ENCODE peak calls at places on chromosomes 2 and 18, in seven cellular contexts. B is dorsolateral prefrontal cortex, M is HL-60, P is NB4, J is epithelial cell of esophagus, D is adipocyte, A is foreskin fibroblast. C is an unnamed sample.

GRCh38 chr2:88874063-88874657 is 182.7 kb downstream of the RPIA start:
- DNase-seq in B (peak), M (peak), P (peak), J (peak), D (peak), A (peak), C (no peak)

GRCh38 chr18:27865431-27865830 is 311.5 kb downstream of the CDH2 start:
- DNase-seq in B (no peak), M (no peak), P (no peak), J (no peak), D (no peak), A (no peak), C (no peak)

GRCh38 chr2:20157606-20157970 is 67.3 kb downstream of the SDC1 start:
- DNase-seq in B (no peak), M (no peak), P (no peak), J (no peak), D (peak), A (peak), C (no peak)

GRCh38 chr18:79309572-79310278 is 86.0 kb upstream of the NFATC1 start:
- DNase-seq in B (no peak), M (no peak), P (no peak), J (no peak), D (no peak), A (peak), C (no peak)

GRCh38 chr18:8661754-8662573 is 43.4 kb upstream of the MTCL1 start:
- DNase-seq in B (no peak), M (no peak), P (no peak), J (peak), D (no peak), A (peak), C (no peak)

GRCh38 chr2:13605266-13605665 is 888.5 kb downstream of the TRIB2 start:
- DNase-seq in B (no peak), M (no peak), P (no peak), J (no peak), D (peak), A (no peak), C (no peak)

GRCh38 chr2:127811397-127811860 is 458 bp upstream of the WDR33 start:
- DNase-seq in B (peak), M (peak), P (no peak), J (no peak), D (peak), A (no peak), C (no peak)

GRCh38 chr2:54918647-54919280 is 131.5 kb downstream of the RTN4 start:
- DNase-seq in B (no peak), M (no peak), P (no peak), J (no peak), D (no peak), A (no peak), C (no peak)

GRCh38 chr2:191968151-191968550 is 121.3 kb upstream of the CAVIN2 start:
- DNase-seq in B (no peak), M (no peak), P (no peak), J (no peak), D (no peak), A (no peak), C (no peak)

GRCh38 chr18:11366410-11366809 is 217.0 kb upstream of the PIEZO2 start:
- DNase-seq in B (no peak), M (no peak), P (no peak), J (no peak), D (peak), A (peak), C (peak)

GRCh38 chr18:8734496-8734895 is 29.1 kb downstream of the MTCL1 start:
- DNase-seq in B (no peak), M (no peak), P (no peak), J (peak), D (no peak), A (no peak), C (no peak)

GRCh38 chr2:233832869-233833812 is 21.2 kb downstream of the HJURP start:
- DNase-seq in B (no peak), M (no peak), P (peak), J (peak), D (peak), A (peak), C (no peak)

GRCh38 chr2:46351388-46352141 is 54.4 kb downstream of the EPAS1 start:
- DNase-seq in B (no peak), M (no peak), P (no peak), J (no peak), D (no peak), A (no peak), C (no peak)

GRCh38 chr2:7950035-7950612 is 731.7 kb upstream of the ID2 start:
- DNase-seq in B (no peak), M (no peak), P (no peak), J (no peak), D (peak), A (peak), C (no peak)

GRCh38 chr2:20615046-20615465 is 35.8 kb downstream of the HS1BP3 start:
- DNase-seq in B (no peak), M (no peak), P (no peak), J (no peak), D (no peak), A (no peak), C (no peak)

GRCh38 chr2:73986085-73986680 is 1.5 kb downstream of the TET3 start:
- DNase-seq in B (no peak), M (no peak), P (no peak), J (no peak), D (no peak), A (no peak), C (no peak)

GRCh38 chr2:144999040-144999875 is 479.3 kb upstream of the ZEB2 start:
- DNase-seq in B (no peak), M (no peak), P (no peak), J (no peak), D (peak), A (no peak), C (no peak)

DNA sequence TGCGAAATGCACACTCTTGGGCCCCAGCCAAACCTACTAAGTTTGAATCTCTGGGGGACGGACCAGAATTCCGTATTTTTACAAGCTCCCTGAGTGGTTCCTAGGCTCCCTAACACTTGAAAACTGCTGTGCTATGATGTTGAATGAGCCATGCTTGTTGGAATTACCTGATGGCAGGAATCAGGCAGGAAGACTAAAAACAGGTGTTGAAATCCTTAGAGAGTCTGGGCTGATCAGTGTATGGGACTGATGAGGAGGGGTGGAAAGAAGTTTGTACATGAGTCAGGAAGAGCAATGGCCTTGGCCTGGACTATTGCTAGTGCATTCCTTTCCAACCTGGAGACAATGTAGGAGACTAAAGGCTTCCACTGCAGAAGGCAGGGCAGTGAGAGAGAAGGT is 24.9 kb upstream of the TMBIM1 start:
- DNase-seq in B (no peak), M (no peak), P (no peak), J (peak), D (no peak), A (no peak), C (no peak)
- H3K4me3 ChIP-seq in B (no peak), M (no peak), P (peak), J (no peak), D (no peak), A (no peak), C (no peak)

DNA sequence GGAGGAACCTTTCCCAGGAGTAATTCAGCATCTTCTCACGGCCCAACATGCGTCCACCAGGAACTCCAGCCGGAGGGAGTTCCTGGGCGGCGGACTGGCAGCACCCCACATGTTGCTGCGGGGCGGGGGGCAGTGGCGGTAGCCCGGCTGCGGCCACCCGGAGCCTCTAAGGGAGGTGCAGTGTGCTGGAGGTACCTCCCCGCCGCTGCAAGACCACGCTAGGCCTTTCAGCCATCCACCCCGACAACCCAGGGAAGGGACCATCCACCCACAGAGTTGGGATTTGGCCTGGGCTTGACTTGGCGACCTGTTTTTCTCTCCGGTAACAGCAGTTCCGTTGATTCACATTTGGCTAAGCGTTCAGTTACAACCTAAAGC is 625 bp downstream of the LYPD6 start:
- DNase-seq in B (no peak), M (no peak), P (no peak), J (peak), D (no peak), A (no peak), C (no peak)
- H3K4me3 ChIP-seq in B (peak), M (no peak), P (peak), J (peak), D (peak), A (peak), C (peak)

GRCh38 chr2:129758461-129759185 is 220.8 kb upstream of the RAB6C start:
- DNase-seq in B (no peak), M (peak), P (peak), J (no peak), D (no peak), A (no peak), C (no peak)
- H3K4me3 ChIP-seq in B (peak), M (no peak), P (no peak), J (no peak), D (peak), A (no peak), C (no peak)

GRCh38 chr2:121903037-121903689 is 147.7 kb downstream of the TSN start:
- DNase-seq in B (no peak), M (no peak), P (no peak), J (no peak), D (no peak), A (no peak), C (no peak)
- H3K4me3 ChIP-seq in B (no peak), M (no peak), P (no peak), J (no peak), D (peak), A (no peak), C (peak)

DNA sequence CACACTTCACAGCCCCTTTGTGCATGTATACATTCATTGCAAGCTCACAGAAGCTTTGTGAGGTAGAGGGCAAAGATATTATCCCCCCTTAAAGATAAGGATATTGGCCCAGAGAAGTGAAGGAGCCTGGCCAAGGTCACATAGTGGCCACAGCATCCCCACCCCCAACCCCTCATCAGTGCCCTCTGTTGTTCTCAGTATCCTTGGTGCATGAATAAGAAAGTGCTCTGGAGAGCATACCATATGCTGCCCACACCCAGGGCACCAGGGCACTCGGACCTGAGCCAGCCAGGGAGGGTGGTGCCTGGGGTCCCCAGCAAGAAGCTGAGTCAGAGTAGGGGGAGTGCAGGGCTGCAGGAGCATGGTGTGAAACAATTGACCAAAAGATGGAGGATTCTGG is 3.3 kb downstream of the DYSF start:
- DNase-seq in B (no peak), M (no peak), P (peak), J (no peak), D (no peak), A (no peak), C (no peak)
- H3K4me3 ChIP-seq in B (no peak), M (no peak), P (peak), J (no peak), D (no peak), A (no peak), C (no peak)

GRCh38 chr18:76348267-76349066 is 146.6 kb downstream of the ZNF516 start:
- DNase-seq in B (no peak), M (no peak), P (no peak), J (no peak), D (no peak), A (no peak), C (no peak)
- H3K4me3 ChIP-seq in B (no peak), M (no peak), P (no peak), J (peak), D (no peak), A (no peak), C (no peak)

GRCh38 chr2:208255557-208256106 is 761 bp upstream of the IDH1 start:
- DNase-seq in B (no peak), M (no peak), P (no peak), J (no peak), D (no peak), A (no peak), C (no peak)
- H3K4me3 ChIP-seq in B (peak), M (peak), P (peak), J (peak), D (peak), A (peak), C (peak)

C was measured in BJ.